ENCODE peak calls at places on chromosomes 5 and 9, in five cellular contexts. X is NCI-H1105 treated with DMSO at 0.1 percent for 48 hours; A is stimulated activated CD4-positive, alpha-beta T cell treated with anti-CD3 and anti-CD28 coated beads, Interleukin-15, amount 100 ng/mL, for 24 hours; K is stimulated activated CD8-positive, alpha-beta memory T cell treated with anti-CD3 and anti-CD28 coated beads, Interleukin-15, amount 100 ng/mL, for 24 hours; T is EH. M is an unnamed sample.

GRCh38 chr5:54895816-54896341 is 89.5 kb downstream of the ESM1 start:
- DNase-seq in T (peak; percentile 71), A (no peak), X (peak; percentile 29), K (no peak), M (no peak)

GRCh38 chr9:124771867-124772621 is 933 bp upstream of the NR6A1 start:
- DNase-seq in K (no peak), A (peak; percentile 41), X (peak; percentile 60), T (peak; percentile 75), M (no peak)

GRCh38 chr9:75036793-75037192 is 8.7 kb upstream of the CARNMT1 start:
- DNase-seq in A (no peak), X (no peak), K (no peak), T (no peak), M (no peak)

GRCh38 chr9:69391946-69392345 is 66.9 kb downstream of the ENTREP1 start:
- DNase-seq in X (no peak), T (peak; percentile 20), K (no peak), A (no peak), M (no peak)

GRCh38 chr5:124480022-124480421 is 266.4 kb downstream of the ZNF608 start:
- DNase-seq in T (no peak), K (no peak), X (no peak), A (no peak), M (no peak)

GRCh38 chr9:134932656-134933055 is 14.9 kb upstream of the FCN1 start:
- DNase-seq in K (no peak), A (no peak), X (no peak), T (no peak), M (no peak)

GRCh38 chr9:14136646-14137370 is 177.1 kb downstream of the NFIB start:
- DNase-seq in A (no peak), T (no peak), K (no peak), X (peak; percentile 54), M (no peak)

GRCh38 chr5:99119326-99119725 is 190.5 kb upstream of the CHD1 start:
- DNase-seq in X (no peak), A (no peak), K (no peak), T (no peak), M (no peak)

GRCh38 chr5:97162045-97162444 is 19.6 kb upstream of the LIX1 start:
- DNase-seq in A (peak; percentile 55), T (peak; percentile 76), K (no peak), X (peak; percentile 51), M (peak; percentile 44)

GRCh38 chr5:53948598-53948997 is 361.8 kb downstream of the ARL15 start:
- DNase-seq in X (no peak), T (no peak), A (no peak), K (no peak), M (no peak)

GRCh38 chr5:96067902-96068614 is 106.4 kb upstream of the ELL2 start:
- DNase-seq in T (peak; percentile 96), K (no peak), A (peak; percentile 37), X (no peak), M (no peak)

GRCh38 chr9:78982849-78983248 is 588.9 kb upstream of the TLE4 start:
- DNase-seq in A (no peak), T (peak; percentile 75), K (no peak), X (no peak), M (no peak)

GRCh38 chr9:135536166-135536565 is 9.8 kb upstream of the OBP2A start:
- DNase-seq in K (no peak), T (peak; percentile 78), X (no peak), A (no peak), M (no peak)